ENCODE peak calls at places on chromosomes 3 and 15, in ten cellular contexts. One of them, this sample, is unnamed.

GRCh38 chr3:6551165-6551564 is 309.8 kb upstream of the GRM7 start:
- DNase-seq in occipital lobe: no peak
- DNase-seq in HS-5: no peak
- DNase-seq in ovary: no peak
- DNase-seq in A673: no peak
- DNase-seq in stimulated activated CD4-positive, alpha-beta T cell treated with anti-CD3 and anti-CD28 coated beads, Interleukin-2, amount 100 ng/mL, for 24 hours: no peak
- DNase-seq in activated CD4-positive, alpha-beta T cell treated with anti-CD3 and anti-CD28 coated beads, Interleukin-2, amount 50 U/mL, for 24 hours: no peak
- DNase-seq in pulmonary artery endothelial cell: no peak
- DNase-seq in WTC11: no peak
- DNase-seq in naive thymus-derived CD8-positive, alpha-beta T cell: no peak
- DNase-seq in this sample: no peak

GRCh38 chr3:4504340-4505261 is 11.5 kb downstream of the ITPR1 start:
- DNase-seq in occipital lobe: no peak
- DNase-seq in HS-5: no peak
- DNase-seq in ovary: peak; percentile 35
- DNase-seq in A673: peak; percentile 18
- DNase-seq in stimulated activated CD4-positive, alpha-beta T cell treated with anti-CD3 and anti-CD28 coated beads, Interleukin-2, amount 100 ng/mL, for 24 hours: no peak
- DNase-seq in activated CD4-positive, alpha-beta T cell treated with anti-CD3 and anti-CD28 coated beads, Interleukin-2, amount 50 U/mL, for 24 hours: no peak
- DNase-seq in pulmonary artery endothelial cell: no peak
- DNase-seq in WTC11: no peak
- DNase-seq in naive thymus-derived CD8-positive, alpha-beta T cell: peak; percentile 58
- DNase-seq in this sample: no peak

GRCh38 chr15:74242296-74242929 is 6.3 kb downstream of the CCDC33 start:
- DNase-seq in occipital lobe: no peak
- DNase-seq in HS-5: no peak
- DNase-seq in ovary: no peak
- DNase-seq in A673: no peak
- DNase-seq in stimulated activated CD4-positive, alpha-beta T cell treated with anti-CD3 and anti-CD28 coated beads, Interleukin-2, amount 100 ng/mL, for 24 hours: no peak
- DNase-seq in activated CD4-positive, alpha-beta T cell treated with anti-CD3 and anti-CD28 coated beads, Interleukin-2, amount 50 U/mL, for 24 hours: no peak
- DNase-seq in pulmonary artery endothelial cell: no peak
- DNase-seq in WTC11: no peak
- DNase-seq in naive thymus-derived CD8-positive, alpha-beta T cell: no peak
- DNase-seq in this sample: no peak

GRCh38 chr15:39466428-39466827 is 114.5 kb upstream of the THBS1 start:
- DNase-seq in occipital lobe: no peak
- DNase-seq in HS-5: peak; percentile 4
- DNase-seq in ovary: peak; percentile 33
- DNase-seq in A673: no peak
- DNase-seq in stimulated activated CD4-positive, alpha-beta T cell treated with anti-CD3 and anti-CD28 coated beads, Interleukin-2, amount 100 ng/mL, for 24 hours: no peak
- DNase-seq in activated CD4-positive, alpha-beta T cell treated with anti-CD3 and anti-CD28 coated beads, Interleukin-2, amount 50 U/mL, for 24 hours: no peak
- DNase-seq in pulmonary artery endothelial cell: no peak
- DNase-seq in WTC11: no peak
- DNase-seq in naive thymus-derived CD8-positive, alpha-beta T cell: no peak
- DNase-seq in this sample: no peak

GRCh38 chr3:171044828-171045793 is 18.6 kb upstream of the SLC2A2 start:
- DNase-seq in occipital lobe: no peak
- DNase-seq in HS-5: peak; percentile 71
- DNase-seq in ovary: no peak
- DNase-seq in A673: no peak
- DNase-seq in stimulated activated CD4-positive, alpha-beta T cell treated with anti-CD3 and anti-CD28 coated beads, Interleukin-2, amount 100 ng/mL, for 24 hours: no peak
- DNase-seq in activated CD4-positive, alpha-beta T cell treated with anti-CD3 and anti-CD28 coated beads, Interleukin-2, amount 50 U/mL, for 24 hours: no peak
- DNase-seq in pulmonary artery endothelial cell: no peak
- DNase-seq in WTC11: no peak
- DNase-seq in naive thymus-derived CD8-positive, alpha-beta T cell: no peak
- DNase-seq in this sample: peak; percentile 86

GRCh38 chr3:152319256-152319655 is 50.5 kb downstream of the MBNL1 start:
- DNase-seq in occipital lobe: no peak
- DNase-seq in HS-5: no peak
- DNase-seq in ovary: no peak
- DNase-seq in A673: no peak
- DNase-seq in stimulated activated CD4-positive, alpha-beta T cell treated with anti-CD3 and anti-CD28 coated beads, Interleukin-2, amount 100 ng/mL, for 24 hours: no peak
- DNase-seq in activated CD4-positive, alpha-beta T cell treated with anti-CD3 and anti-CD28 coated beads, Interleukin-2, amount 50 U/mL, for 24 hours: no peak
- DNase-seq in pulmonary artery endothelial cell: no peak
- DNase-seq in WTC11: no peak
- DNase-seq in naive thymus-derived CD8-positive, alpha-beta T cell: no peak
- DNase-seq in this sample: no peak

GRCh38 chr3:106048946-106049481 is 180.2 kb upstream of the CBLB start:
- DNase-seq in occipital lobe: no peak
- DNase-seq in HS-5: no peak
- DNase-seq in ovary: no peak
- DNase-seq in A673: no peak
- DNase-seq in stimulated activated CD4-positive, alpha-beta T cell treated with anti-CD3 and anti-CD28 coated beads, Interleukin-2, amount 100 ng/mL, for 24 hours: no peak
- DNase-seq in activated CD4-positive, alpha-beta T cell treated with anti-CD3 and anti-CD28 coated beads, Interleukin-2, amount 50 U/mL, for 24 hours: no peak
- DNase-seq in pulmonary artery endothelial cell: no peak
- DNase-seq in WTC11: no peak
- DNase-seq in naive thymus-derived CD8-positive, alpha-beta T cell: no peak
- DNase-seq in this sample: no peak

GRCh38 chr3:155960060-155960459 is 89.6 kb downstream of the GMPS start:
- DNase-seq in occipital lobe: no peak
- DNase-seq in HS-5: no peak
- DNase-seq in ovary: no peak
- DNase-seq in A673: no peak
- DNase-seq in stimulated activated CD4-positive, alpha-beta T cell treated with anti-CD3 and anti-CD28 coated beads, Interleukin-2, amount 100 ng/mL, for 24 hours: no peak
- DNase-seq in activated CD4-positive, alpha-beta T cell treated with anti-CD3 and anti-CD28 coated beads, Interleukin-2, amount 50 U/mL, for 24 hours: no peak
- DNase-seq in pulmonary artery endothelial cell: no peak
- DNase-seq in WTC11: no peak
- DNase-seq in naive thymus-derived CD8-positive, alpha-beta T cell: no peak
- DNase-seq in this sample: peak; percentile 74

GRCh38 chr15:78437107-78437761 is 782 bp upstream of the IREB2 start:
- DNase-seq in occipital lobe: no peak
- DNase-seq in HS-5: no peak
- DNase-seq in ovary: no peak
- DNase-seq in A673: no peak
- DNase-seq in stimulated activated CD4-positive, alpha-beta T cell treated with anti-CD3 and anti-CD28 coated beads, Interleukin-2, amount 100 ng/mL, for 24 hours: no peak
- DNase-seq in activated CD4-positive, alpha-beta T cell treated with anti-CD3 and anti-CD28 coated beads, Interleukin-2, amount 50 U/mL, for 24 hours: no peak
- DNase-seq in pulmonary artery endothelial cell: no peak
- DNase-seq in WTC11: no peak
- DNase-seq in naive thymus-derived CD8-positive, alpha-beta T cell: no peak
- DNase-seq in this sample: no peak

GRCh38 chr3:148697311-148698189 is at the start of gene AGTR1:
- DNase-seq in occipital lobe: no peak
- DNase-seq in HS-5: peak; percentile 56
- DNase-seq in ovary: peak; percentile 45
- DNase-seq in A673: peak; percentile 29
- DNase-seq in stimulated activated CD4-positive, alpha-beta T cell treated with anti-CD3 and anti-CD28 coated beads, Interleukin-2, amount 100 ng/mL, for 24 hours: no peak
- DNase-seq in activated CD4-positive, alpha-beta T cell treated with anti-CD3 and anti-CD28 coated beads, Interleukin-2, amount 50 U/mL, for 24 hours: no peak
- DNase-seq in pulmonary artery endothelial cell: no peak
- DNase-seq in WTC11: peak; percentile 79
- DNase-seq in naive thymus-derived CD8-positive, alpha-beta T cell: no peak
- DNase-seq in this sample: no peak

GRCh38 chr3:23748398-23749110 is 57.2 kb upstream of the UBE2E1 start:
- DNase-seq in occipital lobe: no peak
- DNase-seq in HS-5: no peak
- DNase-seq in ovary: no peak
- DNase-seq in A673: peak; percentile 68
- DNase-seq in stimulated activated CD4-positive, alpha-beta T cell treated with anti-CD3 and anti-CD28 coated beads, Interleukin-2, amount 100 ng/mL, for 24 hours: no peak
- DNase-seq in activated CD4-positive, alpha-beta T cell treated with anti-CD3 and anti-CD28 coated beads, Interleukin-2, amount 50 U/mL, for 24 hours: no peak
- DNase-seq in pulmonary artery endothelial cell: no peak
- DNase-seq in WTC11: no peak
- DNase-seq in naive thymus-derived CD8-positive, alpha-beta T cell: no peak
- DNase-seq in this sample: peak; percentile 57

GRCh38 chr3:101065962-101066361 is 72.7 kb upstream of the ABI3BP start:
- DNase-seq in occipital lobe: no peak
- DNase-seq in HS-5: peak; percentile 83
- DNase-seq in ovary: no peak
- DNase-seq in A673: no peak
- DNase-seq in stimulated activated CD4-positive, alpha-beta T cell treated with anti-CD3 and anti-CD28 coated beads, Interleukin-2, amount 100 ng/mL, for 24 hours: no peak
- DNase-seq in activated CD4-positive, alpha-beta T cell treated with anti-CD3 and anti-CD28 coated beads, Interleukin-2, amount 50 U/mL, for 24 hours: no peak
- DNase-seq in pulmonary artery endothelial cell: peak; percentile 60
- DNase-seq in WTC11: no peak
- DNase-seq in naive thymus-derived CD8-positive, alpha-beta T cell: no peak
- DNase-seq in this sample: peak; percentile 85

GRCh38 chr3:150349314-150350097 is 58.6 kb upstream of the TSC22D2 start:
- DNase-seq in occipital lobe: peak; percentile 81
- DNase-seq in HS-5: no peak
- DNase-seq in ovary: no peak
- DNase-seq in A673: no peak
- DNase-seq in stimulated activated CD4-positive, alpha-beta T cell treated with anti-CD3 and anti-CD28 coated beads, Interleukin-2, amount 100 ng/mL, for 24 hours: no peak
- DNase-seq in activated CD4-positive, alpha-beta T cell treated with anti-CD3 and anti-CD28 coated beads, Interleukin-2, amount 50 U/mL, for 24 hours: no peak
- DNase-seq in pulmonary artery endothelial cell: no peak
- DNase-seq in WTC11: no peak
- DNase-seq in naive thymus-derived CD8-positive, alpha-beta T cell: no peak
- DNase-seq in this sample: no peak

GRCh38 chr3:170862618-170863374 is 7.2 kb downstream of the RPL22L1 start:
- DNase-seq in occipital lobe: no peak
- DNase-seq in HS-5: no peak
- DNase-seq in ovary: no peak
- DNase-seq in A673: no peak
- DNase-seq in stimulated activated CD4-positive, alpha-beta T cell treated with anti-CD3 and anti-CD28 coated beads, Interleukin-2, amount 100 ng/mL, for 24 hours: no peak
- DNase-seq in activated CD4-positive, alpha-beta T cell treated with anti-CD3 and anti-CD28 coated beads, Interleukin-2, amount 50 U/mL, for 24 hours: no peak
- DNase-seq in pulmonary artery endothelial cell: no peak
- DNase-seq in WTC11: no peak
- DNase-seq in naive thymus-derived CD8-positive, alpha-beta T cell: no peak
- DNase-seq in this sample: no peak

GRCh38 chr15:96849501-96849900 is 519.0 kb downstream of the NR2F2 start:
- DNase-seq in occipital lobe: no peak
- DNase-seq in HS-5: no peak
- DNase-seq in ovary: no peak
- DNase-seq in A673: peak; percentile 42
- DNase-seq in stimulated activated CD4-positive, alpha-beta T cell treated with anti-CD3 and anti-CD28 coated beads, Interleukin-2, amount 100 ng/mL, for 24 hours: no peak
- DNase-seq in activated CD4-positive, alpha-beta T cell treated with anti-CD3 and anti-CD28 coated beads, Interleukin-2, amount 50 U/mL, for 24 hours: no peak
- DNase-seq in pulmonary artery endothelial cell: no peak
- DNase-seq in WTC11: no peak
- DNase-seq in naive thymus-derived CD8-positive, alpha-beta T cell: no peak
- DNase-seq in this sample: peak; percentile 71

GRCh38 chr15:92164327-92165000 is 229.2 kb upstream of the ST8SIA2 start:
- DNase-seq in occipital lobe: no peak
- DNase-seq in HS-5: no peak
- DNase-seq in ovary: no peak
- DNase-seq in A673: no peak
- DNase-seq in stimulated activated CD4-positive, alpha-beta T cell treated with anti-CD3 and anti-CD28 coated beads, Interleukin-2, amount 100 ng/mL, for 24 hours: no peak
- DNase-seq in activated CD4-positive, alpha-beta T cell treated with anti-CD3 and anti-CD28 coated beads, Interleukin-2, amount 50 U/mL, for 24 hours: no peak
- DNase-seq in pulmonary artery endothelial cell: no peak
- DNase-seq in WTC11: no peak
- DNase-seq in naive thymus-derived CD8-positive, alpha-beta T cell: no peak
- DNase-seq in this sample: no peak

GRCh38 chr15:89827821-89828220 is 13.2 kb upstream of the ANPEP start:
- DNase-seq in occipital lobe: no peak
- DNase-seq in HS-5: no peak
- DNase-seq in ovary: no peak
- DNase-seq in A673: no peak
- DNase-seq in stimulated activated CD4-positive, alpha-beta T cell treated with anti-CD3 and anti-CD28 coated beads, Interleukin-2, amount 100 ng/mL, for 24 hours: no peak
- DNase-seq in activated CD4-positive, alpha-beta T cell treated with anti-CD3 and anti-CD28 coated beads, Interleukin-2, amount 50 U/mL, for 24 hours: no peak
- DNase-seq in pulmonary artery endothelial cell: no peak
- DNase-seq in WTC11: no peak
- DNase-seq in naive thymus-derived CD8-positive, alpha-beta T cell: no peak
- DNase-seq in this sample: no peak